ENCODE peak calls at places on chromosome 19, in five cellular contexts. V, T, D, A and F are unnamed samples.

GRCh38 chr19:9986787-9987281 is 23.5 kb downstream of the COL5A3 start:
- DNase-seq in V (no peak), T (no peak), D (no peak), A (no peak), F (peak; percentile 50)

GRCh38 chr19:58522709-58523108 is 3.1 kb upstream of the ZBTB45 start:
- DNase-seq in V (no peak), T (no peak), D (no peak), A (no peak), F (no peak)

GRCh38 chr19:42282036-42282762 is 13.1 kb downstream of the CIC start:
- DNase-seq in V (no peak), T (no peak), D (no peak), A (no peak), F (no peak)

GRCh38 chr19:40348961-40349507 is 539 bp downstream of the PLD3 start:
- DNase-seq in V (peak; percentile 83), T (no peak), D (peak; percentile 8), A (peak; percentile 33), F (peak; percentile 34)

GRCh38 chr19:33898062-33898677 is 101.5 kb downstream of the KCTD15 start:
- DNase-seq in V (no peak), T (no peak), D (no peak), A (no peak), F (no peak)

GRCh38 chr19:11496391-11497163 is 9.1 kb downstream of the ZNF653 start:
- DNase-seq in V (peak; percentile 84), T (no peak), D (peak; percentile 62), A (peak; percentile 88), F (peak; percentile 89)

GRCh38 chr19:17209126-17210036 is 5.8 kb upstream of the USE1 start:
- DNase-seq in V (peak; percentile 79), T (no peak), D (no peak), A (peak; percentile 99), F (peak; percentile 99)

GRCh38 chr19:33654840-33655508 is 33.2 kb downstream of the CHST8 start:
- DNase-seq in V (no peak), T (no peak), D (no peak), A (no peak), F (no peak)

GRCh38 chr19:50333737-50334617 is 4.8 kb upstream of the KCNC3 start:
- DNase-seq in V (peak; percentile 90), T (no peak), D (no peak), A (peak; percentile 97), F (peak; percentile 50)

GRCh38 chr19:51356159-51356801 is 9.9 kb downstream of the ETFB start:
- DNase-seq in V (no peak), T (no peak), D (peak; percentile 80), A (no peak), F (no peak)

GRCh38 chr19:46907880-46908279 is 47.1 kb downstream of the ARHGAP35 start:
- DNase-seq in V (no peak), T (no peak), D (no peak), A (no peak), F (no peak)

GRCh38 chr19:32651729-32652140 is 23.2 kb downstream of the ANKRD27 start:
- DNase-seq in V (peak; percentile 34), T (no peak), D (no peak), A (no peak), F (peak; percentile 81)

GRCh38 chr19:23283925-23284324 is 33.7 kb upstream of the ZNF724 start:
- DNase-seq in V (peak; percentile 61), T (no peak), D (peak; percentile 54), A (peak; percentile 16), F (peak; percentile 88)

GRCh38 chr19:39524495-39524894 is 8.2 kb downstream of the EID2B start:
- DNase-seq in V (no peak), T (no peak), D (peak; percentile 50), A (no peak), F (no peak)

GRCh38 chr19:39670998-39671397 is 15.3 kb downstream of the LGALS16 start:
- DNase-seq in V (no peak), T (no peak), D (no peak), A (no peak), F (peak; percentile 62)

GRCh38 chr19:50512999-50513745 is 541 bp downstream of the ASPDH start:
- DNase-seq in V (no peak), T (no peak), D (no peak), A (no peak), F (no peak)

GRCh38 chr19:45769821-45770191 is 754 bp upstream of the SIX5 start:
- DNase-seq in V (peak; percentile 70), T (no peak), D (no peak), A (peak; percentile 39), F (peak; percentile 44)
- TF ChIP-seq JUNB in V (no peak), T (no peak), D (no peak), A (no peak), F (no peak)

GRCh38 chr19:43639507-43640423 is at the start of gene CADM4:
- DNase-seq in V (no peak), T (no peak), D (no peak), A (peak; percentile 85), F (peak; percentile 57)
- TF ChIP-seq JUNB in V (no peak), T (no peak), D (peak; percentile 45), A (no peak), F (no peak)

DNA sequence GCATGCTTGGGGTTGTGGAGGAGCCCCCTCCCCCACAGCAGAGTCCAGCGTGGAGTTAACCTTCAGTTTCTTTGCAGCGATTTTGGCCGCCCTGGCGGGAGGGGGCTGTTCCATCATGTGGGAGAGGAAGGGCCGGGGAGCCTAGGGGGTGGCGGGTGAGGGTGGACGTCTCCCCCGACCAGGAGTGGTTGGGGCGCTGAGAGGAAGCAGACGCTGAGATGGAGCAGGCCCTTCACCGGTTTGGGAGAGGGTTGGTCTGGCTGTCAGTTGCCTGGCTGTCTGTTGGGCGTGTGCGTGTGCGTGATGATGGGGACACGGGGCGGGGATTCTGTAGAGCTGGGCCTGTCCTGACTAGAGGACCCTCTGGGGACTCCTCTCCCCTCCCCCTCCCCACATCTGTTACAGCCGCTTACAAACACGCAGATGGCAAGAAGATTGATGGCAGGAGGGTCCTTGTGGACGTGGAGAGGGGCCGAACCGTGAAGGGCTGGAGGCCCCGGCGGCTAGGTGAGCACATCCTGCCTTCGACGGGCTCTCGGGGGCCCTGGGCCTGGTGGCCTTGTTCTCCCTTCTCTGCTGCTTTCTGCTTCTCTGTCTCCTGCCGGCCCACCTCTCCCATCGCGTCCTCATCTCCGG is 9.8 kb upstream of the LIN7B start:
- DNase-seq in V (no peak), T (no peak), D (no peak), A (no peak), F (no peak)
- TF ChIP-seq JUNB in V (no peak), T (no peak), D (no peak), A (no peak), F (no peak)

GRCh38 chr19:43469160-43469480 is 3.7 kb upstream of the LYPD3 start:
- DNase-seq in V (no peak), T (no peak), D (peak; percentile 46), A (no peak), F (no peak)
- TF ChIP-seq JUNB in V (no peak), T (no peak), D (no peak), A (no peak), F (no peak)

GRCh38 chr19:18608805-18609716 is 2.5 kb upstream of the CRLF1 start:
- DNase-seq in V (no peak), T (no peak), D (no peak), A (no peak), F (no peak)

GRCh38 chr19:18611327-18612050 is 1.2 kb upstream of the TMEM59L start:
- DNase-seq in V (no peak), T (no peak), D (peak; percentile 76), A (peak; percentile 44), F (peak; percentile 76)

GRCh38 chr19:18610556-18611326 is 1.9 kb upstream of the TMEM59L start:
- DNase-seq in V (no peak), T (no peak), D (peak; percentile 85), A (no peak), F (peak; percentile 74)

GRCh38 chr19:18609717-18610051 is 3.0 kb upstream of the TMEM59L start:
- DNase-seq in V (no peak), T (no peak), D (no peak), A (no peak), F (no peak)

DNA sequence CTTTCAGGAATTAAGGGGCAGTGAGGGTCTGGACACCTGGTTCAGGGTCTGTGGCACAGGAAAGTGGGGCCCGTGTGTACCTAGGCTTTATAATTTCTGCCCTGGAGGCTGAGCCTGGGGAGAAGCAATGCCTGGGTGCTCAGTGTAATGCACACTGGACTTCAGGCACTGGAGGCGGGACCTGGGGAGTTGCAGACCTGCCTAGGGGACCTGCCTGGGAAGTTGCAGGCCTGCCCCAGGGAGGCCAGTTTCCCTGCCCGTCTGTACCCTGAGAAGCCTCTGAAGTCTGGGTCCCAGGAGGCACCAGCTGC is 2.5 kb upstream of the TMEM59L start:
- DNase-seq in V (no peak), T (no peak), D (no peak), A (no peak), F (no peak)
- TF ChIP-seq JUNB in V (no peak), T (no peak), D (no peak), A (no peak), F (no peak)

GRCh38 chr19:3620817-3621547 is 5.6 kb downstream of the CACTIN start:
- DNase-seq in V (no peak), T (no peak), D (no peak), A (no peak), F (no peak)

GRCh38 chr19:3625996-3626472 is 556 bp downstream of the CACTIN start:
- DNase-seq in V (no peak), T (no peak), D (no peak), A (peak; percentile 38), F (no peak)

GRCh38 chr19:3622224-3622623 is 4.4 kb downstream of the CACTIN start:
- DNase-seq in V (no peak), T (no peak), D (no peak), A (no peak), F (no peak)

GRCh38 chr19:3621689-3622088 is 4.9 kb downstream of the CACTIN start:
- DNase-seq in V (no peak), T (no peak), D (no peak), A (no peak), F (no peak)

DNA sequence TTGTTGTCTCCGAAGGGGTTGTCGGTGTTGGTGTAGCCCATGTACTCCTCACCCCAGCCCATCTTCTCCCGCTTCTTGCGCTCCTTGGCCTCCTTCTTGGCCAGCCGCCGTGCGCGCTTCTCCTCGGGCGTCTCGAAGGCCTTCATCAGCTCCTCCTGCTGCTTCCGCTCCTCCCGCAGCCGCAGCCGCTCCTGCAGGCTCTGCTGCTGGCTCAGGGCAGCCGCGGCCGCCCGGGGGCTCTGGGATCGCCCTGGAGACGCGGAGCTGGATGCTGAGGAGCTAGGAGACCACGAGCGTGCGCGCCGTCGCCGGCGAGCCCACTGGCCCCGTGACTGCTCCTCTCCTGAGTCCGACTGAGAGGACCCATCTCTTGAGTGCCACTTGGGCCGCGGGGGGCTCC is 2.9 kb downstream of the CACTIN start:
- DNase-seq in V (no peak), T (no peak), D (no peak), A (no peak), F (no peak)
- TF ChIP-seq JUNB in V (no peak), T (no peak), D (no peak), A (no peak), F (no peak)

GRCh38 chr19:28289294-28290063 is 923.5 kb downstream of the UQCRFS1 start:
- DNase-seq in V (no peak), T (no peak), D (no peak), A (no peak), F (no peak)
- TF ChIP-seq JUNB in V (no peak), T (no peak), D (no peak), A (no peak), F (no peak)